ENCODE peak calls at places on chromosomes 16 and 17, in nine cellular contexts. Y, H, S, L, D, G, K, C and V are unnamed samples.

GRCh38 chr16:69724981-69725479 is 1.3 kb downstream of the NQO1 start:
- ATAC-seq in Y (no peak), H (no peak), S (no peak), L (no peak), D (no peak), G (no peak), K (no peak), C (no peak), V (no peak)

GRCh38 chr17:44002141-44002848 is 2.1 kb upstream of the NAGS start:
- ATAC-seq in Y (peak), H (no peak), S (no peak), L (no peak), D (no peak), G (no peak), K (no peak), C (no peak), V (no peak)

GRCh38 chr16:81836279-81837054 is 57.4 kb downstream of the PLCG2 start:
- ATAC-seq in Y (no peak), H (no peak), S (no peak), L (no peak), D (peak), G (no peak), K (no peak), C (peak), V (no peak)

GRCh38 chr16:87678618-87679017 is 76.3 kb downstream of the JPH3 start:
- ATAC-seq in Y (no peak), H (no peak), S (no peak), L (no peak), D (no peak), G (no peak), K (no peak), C (no peak), V (no peak)

GRCh38 chr17:38942641-38943040 is 17.2 kb downstream of the LASP1NB start:
- ATAC-seq in Y (no peak), H (no peak), S (no peak), L (no peak), D (no peak), G (no peak), K (no peak), C (no peak), V (no peak)

GRCh38 chr17:61149862-61150362 is 249.7 kb upstream of the TBX2 start:
- ATAC-seq in Y (no peak), H (no peak), S (no peak), L (no peak), D (no peak), G (no peak), K (no peak), C (no peak), V (no peak)

GRCh38 chr17:32494621-32495346 is 8.0 kb downstream of the CDK5R1 start:
- ATAC-seq in Y (no peak), H (no peak), S (peak), L (no peak), D (no peak), G (no peak), K (no peak), C (peak), V (no peak)

GRCh38 chr17:31917065-31917529 is 15.6 kb upstream of the UTP6 start:
- ATAC-seq in Y (peak), H (no peak), S (peak), L (peak), D (peak), G (no peak), K (peak), C (peak), V (no peak)

GRCh38 chr17:56717471-56717870 is 116.2 kb downstream of the C17orf67 start:
- ATAC-seq in Y (no peak), H (no peak), S (no peak), L (no peak), D (no peak), G (no peak), K (no peak), C (no peak), V (no peak)